ENCODE peak calls at places on chromosome 1, in eight cellular contexts. J is adrenal gland, D is hepatocyte, M is left ventricle myocardium inferior, N is A549, W is endodermal cell, R is Panc1, K is IMR-90. F is an unnamed sample. For H3K4me1, the result is how much of the 10 kb centered on the place peaks cover.

GRCh38 chr1:30378991-30379581 is 344.3 kb downstream of the MATN1 start:
- DNase-seq in J (no peak), D (peak), M (no peak), N (no peak), W (peak), R (no peak), K (peak), F (no peak)

GRCh38 chr1:98704474-98704873 is 43.0 kb downstream of the SNX7 start:
- DNase-seq in J (no peak), D (peak), M (no peak), N (no peak), W (peak), R (no peak), K (peak), F (no peak)

GRCh38 chr1:154849645-154850131 is 20.4 kb downstream of the KCNN3 start:
- DNase-seq in J (no peak), D (no peak), M (no peak), N (no peak), W (peak), R (no peak), K (no peak), F (no peak)

GRCh38 chr1:150259758-150260669 is 2.4 kb downstream of the CA14 start:
- DNase-seq in J (peak), D (peak), M (no peak), N (no peak), W (peak), R (no peak), K (no peak), F (no peak)

GRCh38 chr1:28580706-28581530 is 11.1 kb upstream of the RAB42 start:
- DNase-seq in J (peak), D (peak), M (no peak), N (no peak), W (peak), R (no peak), K (peak), F (peak)

GRCh38 chr1:157105988-157106812 is 6.6 kb upstream of the ETV3L start:
- DNase-seq in J (peak), D (peak), M (no peak), N (peak), W (no peak), R (no peak), K (peak), F (no peak)

GRCh38 chr1:4736254-4736653 is 81.8 kb downstream of the AJAP1 start:
- DNase-seq in J (no peak), D (no peak), M (no peak), N (no peak), W (no peak), R (no peak), K (no peak), F (no peak)

GRCh38 chr1:228210684-228211083 is 2.8 kb downstream of the OBSCN start:
- DNase-seq in J (no peak), D (no peak), M (no peak), N (no peak), W (no peak), R (no peak), K (no peak), F (no peak)

GRCh38 chr1:111203681-111204210 is 3.3 kb upstream of the DENND2D start:
- DNase-seq in J (peak), D (peak), M (peak), N (no peak), W (no peak), R (no peak), K (no peak), F (peak)

GRCh38 chr1:63836830-63837229 is 63.0 kb downstream of the ROR1 start:
- DNase-seq in J (no peak), D (no peak), M (no peak), N (no peak), W (no peak), R (no peak), K (no peak), F (no peak)

GRCh38 chr1:195948123-195948895 is 659.9 kb downstream of the KCNT2 start:
- DNase-seq in J (no peak), D (no peak), M (no peak), N (no peak), W (no peak), R (no peak), K (no peak), F (no peak)

GRCh38 chr1:243293941-243294722 is 38.3 kb downstream of the SDCCAG8 start:
- DNase-seq in J (no peak), D (no peak), M (no peak), N (no peak), W (no peak), R (no peak), K (no peak), F (no peak)

GRCh38 chr1:30886710-30887428 is 21.7 kb downstream of the SDC3 start:
- DNase-seq in J (no peak), D (no peak), M (no peak), N (no peak), W (no peak), R (no peak), K (no peak), F (no peak)

GRCh38 chr1:159889821-159890252 is 10.1 kb downstream of the CFAP45 start:
- DNase-seq in J (peak), D (no peak), M (no peak), N (no peak), W (no peak), R (no peak), K (peak), F (peak)

GRCh38 chr1:52296345-52296744 is 69.7 kb downstream of the CC2D1B start:
- DNase-seq in J (peak), D (peak), M (no peak), N (peak), W (peak), R (peak), K (peak), F (no peak)

GRCh38 chr1:156658496-156658895 is 16.6 kb downstream of the BCAN start:
- DNase-seq in J (no peak), D (no peak), M (no peak), N (no peak), W (peak), R (no peak), K (no peak), F (no peak)

GRCh38 chr1:212302745-212303383 is 17.7 kb downstream of the PPP2R5A start:
- DNase-seq in J (no peak), D (no peak), M (no peak), N (no peak), W (no peak), R (no peak), K (peak), F (no peak)

GRCh38 chr1:5661196-5662130 is 330.8 kb downstream of the NPHP4 start:
- DNase-seq in J (no peak), D (no peak), M (no peak), N (no peak), W (peak), R (no peak), K (no peak), F (no peak)

GRCh38 chr1:209150114-209150513 is 433.4 kb upstream of the CAMK1G start:
- DNase-seq in J (peak), D (peak), M (no peak), N (no peak), W (peak), R (no peak), K (peak), F (no peak)

GRCh38 chr1:183243190-183244065 is 57.4 kb downstream of the LAMC2 start:
- DNase-seq in J (peak), D (peak), M (peak), N (no peak), W (no peak), R (no peak), K (no peak), F (peak)

GRCh38 chr1:4730078-4730477 is 75.7 kb downstream of the AJAP1 start:
- DNase-seq in J (no peak), D (no peak), M (no peak), N (no peak), W (no peak), R (no peak), K (no peak), F (no peak)

GRCh38 chr1:231188768-231189167 is 26.9 kb downstream of the TRIM67 start:
- DNase-seq in J (no peak), D (no peak), M (no peak), N (no peak), W (no peak), R (no peak), K (no peak), F (no peak)

GRCh38 chr1:214439352-214440119 is 111.9 kb downstream of the PTPN14 start:
- DNase-seq in J (peak), D (peak), M (no peak), N (no peak), W (peak), R (no peak), K (peak), F (peak)

GRCh38 chr1:237012789-237013383 is 8.6 kb upstream of the MT1HL1 start:
- DNase-seq in J (no peak), D (peak), M (peak), N (peak), W (no peak), R (no peak), K (no peak), F (peak)

GRCh38 chr1:27037518-27037917 is 24.9 kb upstream of the TENT5B start:
- DNase-seq in J (no peak), D (no peak), M (no peak), N (no peak), W (no peak), R (no peak), K (no peak), F (no peak)

GRCh38 chr1:186531561-186532165 is 70.7 kb upstream of the PDC start:
- DNase-seq in J (no peak), D (no peak), M (no peak), N (no peak), W (no peak), R (no peak), K (peak), F (no peak)

GRCh38 chr1:97137862-97138514 is 416.4 kb downstream of the PTBP2 start:
- DNase-seq in J (peak), D (peak), M (no peak), N (peak), W (peak), R (no peak), K (peak), F (peak)

GRCh38 chr1:9371391-9371935 is 78.8 kb downstream of the SPSB1 start:
- DNase-seq in J (no peak), D (peak), M (peak), N (no peak), W (no peak), R (no peak), K (peak), F (peak)

GRCh38 chr1:9822897-9823692 is 670 bp downstream of the CLSTN1 start:
- DNase-seq in J (peak), D (no peak), M (peak), N (peak), W (peak), R (no peak), K (peak), F (no peak)

GRCh38 chr1:94783342-94784264 is 36.6 kb upstream of the SLC44A3 start:
- DNase-seq in J (peak), D (peak), M (peak), N (no peak), W (no peak), R (no peak), K (peak), F (peak)

GRCh38 chr1:209155556-209155955 is 428.0 kb upstream of the CAMK1G start:
- DNase-seq in J (no peak), D (peak), M (no peak), N (no peak), W (peak), R (no peak), K (no peak), F (no peak)

GRCh38 chr1:11700655-11701467 is 9.4 kb downstream of the DRAXIN start:
- DNase-seq in J (no peak), D (no peak), M (no peak), N (no peak), W (no peak), R (no peak), K (no peak), F (no peak)

GRCh38 chr1:10671090-10671489 is 125.4 kb downstream of the CASZ1 start:
- DNase-seq in J (no peak), D (no peak), M (no peak), N (no peak), W (no peak), R (no peak), K (no peak), F (no peak)

GRCh38 chr1:114341886-114342285 is 169.1 kb downstream of the TRIM33 start:
- DNase-seq in J (no peak), D (no peak), M (no peak), N (no peak), W (no peak), R (no peak), K (no peak), F (no peak)

GRCh38 chr1:63746129-63746864 is 27.5 kb upstream of the ROR1 start:
- DNase-seq in J (no peak), D (peak), M (no peak), N (no peak), W (peak), R (no peak), K (peak), F (no peak)

DNA sequence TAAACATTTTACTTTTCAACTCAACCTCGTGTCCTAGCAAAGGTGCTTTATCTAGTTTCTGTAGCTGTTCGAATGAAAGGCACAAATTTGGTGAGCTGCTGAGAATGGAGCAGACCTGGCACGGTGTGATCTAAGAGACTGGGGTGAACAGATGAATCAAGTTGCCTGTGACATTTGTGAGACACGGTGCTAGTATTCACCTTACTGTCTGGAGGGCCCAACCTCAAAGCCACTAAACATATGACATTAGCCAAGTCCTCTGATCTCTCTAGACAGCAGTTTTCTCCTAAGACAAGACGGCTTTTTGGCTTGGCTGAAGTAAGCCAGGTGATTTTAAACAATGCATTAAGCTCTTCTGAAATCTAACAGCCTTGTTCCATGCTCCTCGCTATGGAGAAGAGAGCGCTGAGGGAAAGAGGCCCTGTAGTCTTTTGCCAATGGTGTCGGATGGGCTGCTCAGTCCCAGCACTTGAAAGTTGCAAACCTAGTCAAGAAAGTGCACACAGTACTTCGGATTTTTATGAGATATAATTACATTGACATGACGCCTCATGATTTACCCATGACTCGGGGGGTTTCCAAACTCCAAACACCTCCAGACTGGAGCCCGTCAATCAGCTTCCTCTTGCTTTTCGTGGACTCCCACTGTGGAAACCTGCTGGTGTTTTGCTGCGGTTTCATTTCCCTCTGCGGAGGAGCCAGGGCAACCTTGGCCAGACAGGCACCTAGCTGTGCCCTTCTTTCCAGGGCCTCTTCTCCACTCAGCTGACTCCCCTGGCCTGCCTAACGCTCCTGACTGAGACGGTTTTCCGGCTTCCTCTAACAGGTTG is 789 bp upstream of the TOR3A start:
- DNase-seq in J (no peak), D (no peak), M (no peak), N (no peak), W (no peak), R (no peak), K (no peak), F (no peak)
- H3K27ac ChIP-seq in J (peak), D (peak), M (peak), N (peak), W (no peak), R (peak), K (peak), F (peak)

GRCh38 chr1:187817782-187818181 is 989.0 kb downstream of the PLA2G4A start:
- DNase-seq in J (no peak), D (no peak), M (no peak), N (no peak), W (no peak), R (no peak), K (no peak), F (no peak)
- TF ChIP-seq CTCF in J (no peak), D (no peak), M (no peak), N (no peak), W (peak), R (no peak), K (no peak), F (no peak)

DNA sequence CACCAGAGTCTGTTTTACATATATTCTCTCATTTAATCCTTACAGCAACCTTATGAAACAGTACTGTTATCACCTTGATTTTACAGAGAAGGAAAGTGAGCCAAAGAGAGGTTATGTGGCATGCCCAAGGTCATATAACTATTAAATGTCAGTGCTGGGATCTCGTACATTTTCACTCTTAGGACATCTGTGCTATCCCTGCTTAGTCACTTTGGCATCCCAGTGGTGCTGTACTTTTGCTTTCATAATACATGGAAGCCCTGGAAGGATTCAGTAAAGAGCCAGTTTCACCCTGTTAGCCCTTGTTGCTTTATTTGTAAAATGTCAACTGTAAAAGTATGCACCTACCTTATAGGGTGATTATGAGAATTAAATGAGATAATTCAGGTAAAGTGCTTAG is 104.4 kb downstream of the NFIA start:
- DNase-seq in J (peak), D (no peak), M (no peak), N (no peak), W (no peak), R (no peak), K (no peak), F (no peak)
- H3K4me1 ChIP-seq in J (under half), D (under half), M (half or more), N (half or more), W (under half), R (under half), K (under half), F (half or more)

DNA sequence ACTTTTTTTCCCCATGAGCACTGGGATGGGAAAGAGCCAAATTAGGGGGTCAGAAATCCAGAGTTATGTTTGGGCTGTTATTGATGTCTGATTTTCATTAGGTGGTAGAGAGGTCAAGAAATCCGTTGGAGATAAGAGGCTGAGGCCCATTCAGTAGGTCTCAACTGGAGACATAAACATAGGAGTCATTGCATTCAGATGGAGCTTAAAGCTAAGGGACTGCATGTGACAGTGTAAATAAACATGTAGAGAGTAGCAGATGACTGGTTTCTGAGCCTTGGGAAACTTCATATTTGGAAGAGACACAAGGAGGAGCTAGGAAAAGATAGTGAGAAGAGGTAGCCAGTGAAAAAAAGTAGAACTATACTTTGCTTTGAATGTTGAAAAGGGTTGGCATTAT is 11.7 kb downstream of the PTPRC start:
- DNase-seq in J (no peak), D (no peak), M (no peak), N (no peak), W (no peak), R (no peak), K (no peak), F (no peak)
- H3K27ac ChIP-seq in J (no peak), D (no peak), M (no peak), N (no peak), W (no peak), R (no peak), K (no peak), F (no peak)

GRCh38 chr1:7879228-7879627 is 26.4 kb upstream of the UTS2 start:
- DNase-seq in J (no peak), D (no peak), M (no peak), N (no peak), W (no peak), R (no peak), K (no peak), F (no peak)
- TF ChIP-seq CTCF in J (no peak), D (no peak), M (no peak), N (no peak), W (peak), R (no peak), K (no peak), F (no peak)

GRCh38 chr1:210293191-210293607 is 35.5 kb upstream of the HHAT start:
- DNase-seq in J (peak), D (peak), M (peak), N (no peak), W (no peak), R (no peak), K (peak), F (peak)
- H3K4me1 ChIP-seq in J (under half), D (under half), M (half or more), N (under half), W (under half), R (under half), K (under half), F (under half)

DNA sequence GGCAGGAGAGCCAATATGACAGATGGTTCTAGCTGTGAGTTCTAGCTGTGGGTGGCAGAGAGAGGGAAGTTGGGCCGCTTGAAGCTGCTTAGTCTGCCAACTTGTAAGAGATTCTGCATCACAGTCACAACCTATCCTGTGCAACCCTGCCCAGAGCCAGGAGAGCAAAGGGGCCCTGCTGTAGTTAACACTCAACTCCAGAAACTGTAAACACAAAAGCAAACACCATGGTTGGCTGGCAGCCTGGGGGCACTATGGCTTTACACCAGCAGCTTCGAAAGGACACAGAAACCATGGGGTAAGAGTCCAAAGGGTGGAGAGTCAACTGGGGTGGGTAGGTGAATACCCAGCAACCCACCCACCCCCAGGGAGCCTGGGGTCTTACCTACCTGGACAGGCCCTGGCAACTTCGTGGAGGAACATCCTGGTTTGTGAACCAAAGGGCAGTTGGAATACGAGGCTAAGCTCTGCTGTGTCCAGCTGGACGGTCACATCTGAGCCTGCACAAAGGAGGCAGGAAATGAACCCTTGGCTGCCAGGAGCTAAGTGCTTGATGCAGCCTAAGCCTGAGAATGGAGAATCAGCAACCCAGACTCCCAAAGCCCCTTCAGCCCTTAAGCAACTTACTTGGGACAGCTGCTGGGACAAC is 6.4 kb downstream of the INPP5B start:
- DNase-seq in J (no peak), D (peak), M (no peak), N (no peak), W (no peak), R (no peak), K (no peak), F (no peak)
- H3K27ac ChIP-seq in J (no peak), D (peak), M (no peak), N (no peak), W (no peak), R (peak), K (no peak), F (no peak)